ENCODE peak calls at places on chromosomes 13 and 19, in seven cellular contexts. E is activated B cell treated with CpG ODN at 0.5 μM for 24 hours; C is WTC11; S is erythroblast; B is NCI-H524; Z is effector memory CD8-positive, alpha-beta T cell; O is left lung. J is an unnamed sample.
A peak's percentile ranks its signal among the peaks of the same experiment; 100 is the strongest.

GRCh38 chr19:13100031-13100588 is 2.5 kb downstream of the LYL1 start:
- DNase-seq in B (no peak), E (peak; percentile 57), Z (peak; percentile 77), S (peak; percentile 89), C (no peak), O (no peak), J (peak; percentile 78)

GRCh38 chr13:113625965-113626661 is 31.9 kb downstream of the ATP4B start:
- DNase-seq in Z (no peak), E (no peak), B (no peak), S (peak; percentile 22), O (no peak), C (no peak), J (no peak)

GRCh38 chr13:35789335-35790166 is 313.1 kb upstream of the MAB21L1 start:
- DNase-seq in E (no peak), S (peak; percentile 2), O (no peak), B (peak; percentile 69), Z (no peak), C (no peak), J (peak; percentile 2)

GRCh38 chr19:44645407-44646048 is 1.8 kb downstream of the PVR start:
- DNase-seq in B (no peak), C (no peak), E (no peak), O (no peak), Z (no peak), S (peak; percentile 17), J (no peak)

GRCh38 chr19:1817553-1818179 is 5.6 kb upstream of the ATP8B3 start:
- DNase-seq in O (peak; percentile 79), E (no peak), S (no peak), B (no peak), C (no peak), Z (no peak), J (no peak)

GRCh38 chr13:52378312-52378711 is 27.7 kb downstream of the THSD1 start:
- DNase-seq in E (no peak), O (no peak), C (no peak), S (no peak), Z (no peak), B (no peak), J (no peak)

GRCh38 chr19:15248106-15248505 is 15.9 kb upstream of the EPHX3 start:
- DNase-seq in Z (no peak), E (no peak), S (no peak), O (no peak), B (no peak), C (no peak), J (no peak)

GRCh38 chr13:48292650-48293049 is 10.9 kb upstream of the RB1 start:
- DNase-seq in O (no peak), C (no peak), S (no peak), Z (no peak), B (no peak), E (no peak), J (no peak)

GRCh38 chr19:434152-434960 is 25.4 kb upstream of the C2CD4C start:
- DNase-seq in C (no peak), E (no peak), O (peak; percentile 71), B (no peak), S (no peak), Z (no peak), J (no peak)

GRCh38 chr13:50831510-50831909 is 12.0 kb downstream of the DLEU7 start:
- DNase-seq in S (no peak), C (no peak), E (no peak), O (no peak), Z (no peak), B (no peak), J (no peak)

GRCh38 chr13:37409756-37410155 is 188.8 kb downstream of the POSTN start:
- DNase-seq in B (peak; percentile 6), E (no peak), Z (no peak), S (no peak), O (no peak), C (no peak), J (no peak)

GRCh38 chr19:17234911-17235617 is 9.0 kb downstream of the OCEL1 start:
- DNase-seq in S (peak; percentile 73), Z (peak; percentile 50), B (no peak), O (peak; percentile 89), C (peak; percentile 82), E (peak; percentile 61), J (peak; percentile 22)

GRCh38 chr19:383922-384800 is 24.8 kb downstream of the C2CD4C start:
- DNase-seq in S (no peak), C (peak; percentile 83), B (no peak), E (no peak), Z (no peak), O (no peak), J (no peak)

GRCh38 chr19:19711306-19711933 is 21.5 kb downstream of the ZNF14 start:
- DNase-seq in S (peak; percentile 4), C (no peak), B (no peak), O (no peak), E (no peak), Z (no peak), J (no peak)

GRCh38 chr13:40252241-40252640 is 414.2 kb downstream of the FOXO1 start:
- DNase-seq in B (no peak), C (no peak), Z (no peak), E (no peak), O (no peak), S (no peak), J (no peak)

GRCh38 chr19:10134040-10134439 is 14.3 kb upstream of the EIF3G start:
- DNase-seq in E (no peak), Z (no peak), C (no peak), S (no peak), B (no peak), O (no peak), J (no peak)

GRCh38 chr13:65488606-65489005 is 1741.5 kb downstream of the PCDH9 start:
- DNase-seq in Z (no peak), E (no peak), C (no peak), B (no peak), O (no peak), S (no peak), J (no peak)

GRCh38 chr13:27353166-27353583 is 71.2 kb upstream of the GTF3A start:
- DNase-seq in O (no peak), B (no peak), C (no peak), E (no peak), Z (no peak), S (no peak), J (no peak)

GRCh38 chr19:2488942-2489731 is 13.2 kb downstream of the GADD45B start:
- DNase-seq in O (peak; percentile 88), B (no peak), Z (no peak), E (peak; percentile 44), C (peak; percentile 66), S (no peak), J (no peak)

GRCh38 chr19:13212759-13213330 is 62.6 kb downstream of the IER2 start:
- DNase-seq in B (peak; percentile 58), S (peak; percentile 67), C (peak; percentile 84), Z (peak; percentile 62), O (peak; percentile 94), E (peak; percentile 60), J (no peak)